ENCODE peak calls at places on chromosomes 1 and 21, in six cellular contexts. U is uterus, E is fibroblast of lung, P is mammary epithelial cell, O is psoas muscle, F is right atrium auricular region. V is an unnamed sample. For H3K4me1, the result is how much of the 10 kb centered on the place peaks cover.

GRCh38 chr1:195886000-195886399 is 722.2 kb downstream of the KCNT2 start:
- DNase-seq in U (no peak), E (no peak), P (no peak), O (no peak), F (no peak), V (no peak)

GRCh38 chr1:187839873-187840272 is 1011.1 kb downstream of the PLA2G4A start:
- DNase-seq in U (no peak), E (no peak), P (peak), O (no peak), F (no peak), V (peak)

GRCh38 chr1:150961756-150962155 is 12.9 kb downstream of the CERS2 start:
- DNase-seq in U (no peak), E (no peak), P (no peak), O (no peak), F (no peak), V (no peak)

GRCh38 chr1:160993544-160993943 is 27.4 kb downstream of the F11R start:
- DNase-seq in U (no peak), E (peak), P (peak), O (no peak), F (no peak), V (peak)

GRCh38 chr1:81801032-81801833 is 499 bp downstream of the ADGRL2 start:
- DNase-seq in U (peak), E (peak), P (peak), O (peak), F (peak), V (peak)

GRCh38 chr1:231279081-231279480 is 38.1 kb downstream of the GNPAT start:
- DNase-seq in U (no peak), E (peak), P (peak), O (no peak), F (no peak), V (no peak)

GRCh38 chr1:42420911-42421585 is 34.8 kb downstream of the ZMYND12 start:
- DNase-seq in U (peak), E (peak), P (peak), O (no peak), F (no peak), V (peak)

GRCh38 chr1:9629445-9630201 is 21.9 kb upstream of the PIK3CD start:
- DNase-seq in U (peak), E (no peak), P (no peak), O (peak), F (no peak), V (no peak)

GRCh38 chr1:203475012-203475981 is at the start of gene PRELP:
- DNase-seq in U (peak), E (peak), P (peak), O (peak), F (peak), V (no peak)

GRCh38 chr1:181743878-181744312 is 260.6 kb downstream of the CACNA1E start:
- DNase-seq in U (peak), E (no peak), P (no peak), O (peak), F (no peak), V (no peak)

GRCh38 chr1:204089044-204089751 is 16.3 kb downstream of the SOX13 start:
- DNase-seq in U (peak), E (peak), P (peak), O (peak), F (no peak), V (no peak)

GRCh38 chr1:62064831-62065230 is 129.8 kb upstream of the L1TD1 start:
- DNase-seq in U (no peak), E (no peak), P (no peak), O (no peak), F (no peak), V (peak)

GRCh38 chr1:212401042-212401441 is 13.6 kb downstream of the PACC1 start:
- DNase-seq in U (no peak), E (no peak), P (no peak), O (no peak), F (no peak), V (no peak)

GRCh38 chr1:22804333-22804906 is 93.8 kb downstream of the EPHB2 start:
- DNase-seq in U (no peak), E (no peak), P (peak), O (no peak), F (no peak), V (no peak)

GRCh38 chr1:94723899-94724298 is 96.3 kb upstream of the SLC44A3 start:
- DNase-seq in U (no peak), E (no peak), P (no peak), O (no peak), F (no peak), V (no peak)

GRCh38 chr1:15304708-15305326 is 57.8 kb downstream of the FHAD1 start:
- DNase-seq in U (peak), E (peak), P (peak), O (peak), F (no peak), V (peak)

GRCh38 chr1:93623875-93624274 is 57.8 kb downstream of the BCAR3 start:
- DNase-seq in U (no peak), E (peak), P (peak), O (no peak), F (no peak), V (no peak)

GRCh38 chr21:27346041-27346448 is 379.2 kb upstream of the ADAMTS5 start:
- DNase-seq in U (no peak), E (peak), P (peak), O (no peak), F (no peak), V (no peak)

GRCh38 chr1:110480356-110481096 is 29.6 kb downstream of the PROK1 start:
- DNase-seq in U (no peak), E (no peak), P (no peak), O (no peak), F (no peak), V (no peak)

GRCh38 chr1:109625601-109626560 is 6.2 kb downstream of the AMPD2 start:
- DNase-seq in U (no peak), E (no peak), P (no peak), O (no peak), F (peak), V (no peak)

GRCh38 chr1:194295690-194296089 is 1109.3 kb upstream of the B3GALT2 start:
- DNase-seq in U (no peak), E (peak), P (peak), O (no peak), F (no peak), V (peak)

GRCh38 chr1:238501290-238501689 is 610.6 kb upstream of the ZP4 start:
- DNase-seq in U (no peak), E (peak), P (peak), O (no peak), F (no peak), V (no peak)

GRCh38 chr21:25573409-25574206 is 33.7 kb downstream of the MRPL39 start:
- DNase-seq in U (no peak), E (peak), P (peak), O (no peak), F (no peak), V (peak)

GRCh38 chr1:176717052-176717754 is 254.2 kb downstream of the PAPPA2 start:
- DNase-seq in U (no peak), E (no peak), P (no peak), O (no peak), F (no peak), V (no peak)

GRCh38 chr1:154961207-154961496 is 430 bp downstream of the PYGO2 start:
- DNase-seq in U (no peak), E (no peak), P (no peak), O (no peak), F (no peak), V (no peak)

GRCh38 chr1:208256556-208256955 is 12.4 kb upstream of the PLXNA2 start:
- DNase-seq in U (no peak), E (no peak), P (peak), O (no peak), F (no peak), V (no peak)

GRCh38 chr1:39827201-39827600 is 38.5 kb upstream of the BMP8B start:
- DNase-seq in U (no peak), E (no peak), P (no peak), O (no peak), F (no peak), V (no peak)

GRCh38 chr1:179079113-179079761 is 2.6 kb upstream of the TOR3A start:
- DNase-seq in U (peak), E (peak), P (peak), O (no peak), F (peak), V (peak)

DNA sequence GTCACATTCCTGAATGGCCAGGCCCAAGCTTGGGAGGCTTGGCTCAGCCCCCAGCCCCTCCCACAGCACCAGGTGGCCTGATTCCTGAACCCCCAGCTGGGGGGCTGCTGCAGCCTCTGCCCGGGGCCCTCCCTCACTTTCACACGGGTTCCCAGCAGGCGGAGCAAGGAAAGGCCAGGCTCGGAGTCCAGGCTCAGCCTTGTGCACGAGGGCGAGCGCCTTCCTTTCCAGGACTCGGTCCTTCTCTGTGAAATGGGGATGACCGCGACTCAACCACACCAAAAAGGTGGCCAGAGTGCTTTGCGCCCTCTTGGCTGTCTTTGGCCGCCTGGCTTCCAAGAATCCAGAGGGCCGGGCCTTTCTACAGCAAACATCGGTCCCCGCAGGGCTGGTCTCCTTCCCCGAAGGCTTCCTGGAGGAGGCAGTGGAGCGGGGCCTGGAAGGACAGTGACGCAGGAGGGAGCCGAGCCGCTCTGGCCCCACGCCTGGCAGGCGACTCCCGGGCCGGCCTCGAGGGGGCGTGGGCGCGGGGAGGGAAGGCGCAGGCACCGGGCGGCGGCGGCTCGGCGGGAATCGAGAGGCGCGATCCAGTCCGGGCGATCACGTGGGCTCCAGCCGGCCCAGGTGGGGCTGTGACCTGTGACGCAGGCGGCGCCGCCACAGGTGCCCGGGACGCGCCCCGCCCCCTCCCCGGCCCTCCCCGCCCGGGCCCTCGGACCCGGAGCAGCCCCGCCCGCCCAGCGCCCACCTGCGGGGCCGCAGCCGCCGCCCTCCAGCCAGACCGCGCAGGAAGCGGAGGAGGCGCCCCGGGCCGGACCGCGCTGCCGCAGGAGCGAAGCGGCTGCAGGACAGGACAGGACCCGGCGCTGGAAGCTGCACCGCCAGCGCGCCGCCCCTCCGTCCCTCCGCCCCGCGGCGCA is at the start of gene ARHGEF16:
- DNase-seq in U (no peak), E (peak), P (peak), O (peak), F (no peak), V (peak)
- TF ChIP-seq CTCF in U (no peak), E (no peak), P (peak), O (peak), F (peak), V (peak)

DNA sequence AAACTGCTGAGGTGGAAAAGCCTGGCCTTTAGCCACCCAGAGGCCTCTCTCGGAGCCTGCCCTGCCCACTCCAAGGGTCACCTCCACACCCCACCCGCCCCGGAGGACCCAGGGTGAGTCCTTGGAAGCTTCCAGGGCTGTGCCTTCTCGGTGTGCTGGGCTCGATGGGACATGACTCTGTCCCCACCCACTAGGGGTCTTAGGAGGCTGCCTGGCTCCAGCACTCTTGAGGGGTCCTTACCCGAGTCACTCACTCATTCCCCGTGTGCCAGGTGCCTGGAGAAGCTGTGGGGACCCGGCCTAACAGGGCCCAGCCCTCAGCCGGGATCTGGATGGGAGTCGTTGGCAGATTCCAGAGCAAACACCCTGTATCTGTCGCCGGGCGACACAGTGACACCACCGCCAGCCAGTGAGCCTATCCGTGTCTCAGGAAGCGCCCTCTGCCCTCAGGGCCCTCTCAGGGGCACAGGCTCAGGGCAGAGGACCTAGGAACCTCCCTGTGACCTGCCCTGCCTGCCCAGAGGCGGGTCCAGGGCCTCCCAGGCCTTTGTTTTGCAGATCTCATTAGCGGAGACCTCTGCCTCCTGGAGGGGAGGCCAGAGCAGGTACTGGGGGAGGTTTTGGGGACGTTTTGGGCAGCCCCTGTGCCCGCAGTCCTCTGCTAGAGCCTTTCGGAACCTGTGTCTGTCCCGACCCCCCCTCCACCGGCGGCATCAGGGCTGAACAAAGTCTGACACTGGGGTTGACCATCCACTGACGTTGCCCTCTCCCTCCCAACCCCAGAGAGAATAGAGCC is 3.1 kb upstream of the PRKCZ start:
- DNase-seq in U (no peak), E (no peak), P (no peak), O (no peak), F (no peak), V (no peak)
- H3K4me3 ChIP-seq in U (no peak), E (no peak), P (no peak), O (no peak), F (no peak), V (no peak)

GRCh38 chr1:45983964-45984363 is 148.5 kb downstream of the PIK3R3 start:
- DNase-seq in U (no peak), E (no peak), P (no peak), O (no peak), F (no peak), V (no peak)
- H3K4me1 ChIP-seq in U (under half), E (under half), P (under half), O (under half), F (under half), V (under half)

GRCh38 chr1:33137800-33138199 is 44.0 kb downstream of the TRIM62 start:
- DNase-seq in U (no peak), E (peak), P (no peak), O (peak), F (no peak), V (peak)
- TF ChIP-seq CTCF in U (peak), E (peak), P (peak), O (peak), F (peak), V (peak)

GRCh38 chr1:115056395-115056798 is 26.8 kb downstream of the TSHB start:
- DNase-seq in U (peak), E (peak), P (no peak), O (no peak), F (no peak), V (peak)
- H3K4me3 ChIP-seq in U (no peak), E (no peak), P (no peak), O (no peak), F (no peak), V (no peak)

GRCh38 chr1:228088586-228089498 is 6.3 kb downstream of the ARF1 start:
- DNase-seq in U (peak), E (peak), P (no peak), O (peak), F (no peak), V (no peak)
- H3K4me1 ChIP-seq in U (under half), E (under half), P (half or more), O (half or more), F (half or more), V (under half)

GRCh38 chr1:153546371-153546770 is 765 bp upstream of the S100A4 start:
- DNase-seq in U (no peak), E (no peak), P (no peak), O (no peak), F (no peak), V (no peak)
- TF ChIP-seq CTCF in U (no peak), E (no peak), P (no peak), O (no peak), F (no peak), V (no peak)

V was measured in A673.